ENCODE peak calls at places on chromosome 6, in five cellular contexts. One of them, this sample, is unnamed.

GRCh38 chr6:52328721-52329120 is 33.2 kb upstream of the PAQR8 start:
- DNase-seq in non-pigmented ciliary epithelial cell: no peak
- DNase-seq in Peyer's patch: no peak
- DNase-seq in activated CD4-positive, alpha-beta T cell treated with anti-CD3 and anti-CD28 coated beads, Interleukin-2, amount 50 U/mL, for 1 hour: no peak
- DNase-seq in left ventricle myocardium inferior: no peak
- DNase-seq in this sample: no peak

GRCh38 chr6:154111025-154111424 is 72.0 kb downstream of the OPRM1 start:
- DNase-seq in non-pigmented ciliary epithelial cell: no peak
- DNase-seq in Peyer's patch: no peak
- DNase-seq in activated CD4-positive, alpha-beta T cell treated with anti-CD3 and anti-CD28 coated beads, Interleukin-2, amount 50 U/mL, for 1 hour: no peak
- DNase-seq in left ventricle myocardium inferior: no peak
- DNase-seq in this sample: no peak

GRCh38 chr6:158686791-158687381 is 37.0 kb downstream of the SYTL3 start:
- DNase-seq in non-pigmented ciliary epithelial cell: no peak
- DNase-seq in Peyer's patch: no peak
- DNase-seq in activated CD4-positive, alpha-beta T cell treated with anti-CD3 and anti-CD28 coated beads, Interleukin-2, amount 50 U/mL, for 1 hour: peak
- DNase-seq in left ventricle myocardium inferior: no peak
- DNase-seq in this sample: peak

GRCh38 chr6:1611322-1611571 is 1.5 kb downstream of the FOXC1 start:
- DNase-seq in non-pigmented ciliary epithelial cell: no peak
- DNase-seq in Peyer's patch: no peak
- DNase-seq in activated CD4-positive, alpha-beta T cell treated with anti-CD3 and anti-CD28 coated beads, Interleukin-2, amount 50 U/mL, for 1 hour: no peak
- DNase-seq in left ventricle myocardium inferior: no peak
- DNase-seq in this sample: no peak

GRCh38 chr6:43674921-43675320 is 12.7 kb downstream of the MRPS18A start:
- DNase-seq in non-pigmented ciliary epithelial cell: no peak
- DNase-seq in Peyer's patch: no peak
- DNase-seq in activated CD4-positive, alpha-beta T cell treated with anti-CD3 and anti-CD28 coated beads, Interleukin-2, amount 50 U/mL, for 1 hour: no peak
- DNase-seq in left ventricle myocardium inferior: no peak
- DNase-seq in this sample: no peak

GRCh38 chr6:155014715-155015300 is 19.7 kb downstream of the TIAM2 start:
- DNase-seq in non-pigmented ciliary epithelial cell: peak
- DNase-seq in Peyer's patch: no peak
- DNase-seq in activated CD4-positive, alpha-beta T cell treated with anti-CD3 and anti-CD28 coated beads, Interleukin-2, amount 50 U/mL, for 1 hour: no peak
- DNase-seq in left ventricle myocardium inferior: no peak
- DNase-seq in this sample: no peak

GRCh38 chr6:110999634-111000270 is 17.9 kb downstream of the RPF2 start:
- DNase-seq in non-pigmented ciliary epithelial cell: no peak
- DNase-seq in Peyer's patch: no peak
- DNase-seq in activated CD4-positive, alpha-beta T cell treated with anti-CD3 and anti-CD28 coated beads, Interleukin-2, amount 50 U/mL, for 1 hour: no peak
- DNase-seq in left ventricle myocardium inferior: no peak
- DNase-seq in this sample: peak

GRCh38 chr6:161613711-161614110 is 339.9 kb upstream of the AGPAT4 start:
- DNase-seq in non-pigmented ciliary epithelial cell: no peak
- DNase-seq in Peyer's patch: no peak
- DNase-seq in activated CD4-positive, alpha-beta T cell treated with anti-CD3 and anti-CD28 coated beads, Interleukin-2, amount 50 U/mL, for 1 hour: no peak
- DNase-seq in left ventricle myocardium inferior: no peak
- DNase-seq in this sample: no peak

GRCh38 chr6:105402090-105402980 is 547 bp downstream of the PREP start:
- DNase-seq in non-pigmented ciliary epithelial cell: no peak
- DNase-seq in Peyer's patch: peak
- DNase-seq in activated CD4-positive, alpha-beta T cell treated with anti-CD3 and anti-CD28 coated beads, Interleukin-2, amount 50 U/mL, for 1 hour: peak
- DNase-seq in left ventricle myocardium inferior: no peak
- DNase-seq in this sample: no peak

GRCh38 chr6:169200931-169201514 is 52.6 kb downstream of the THBS2 start:
- DNase-seq in non-pigmented ciliary epithelial cell: no peak
- DNase-seq in Peyer's patch: no peak
- DNase-seq in activated CD4-positive, alpha-beta T cell treated with anti-CD3 and anti-CD28 coated beads, Interleukin-2, amount 50 U/mL, for 1 hour: no peak
- DNase-seq in left ventricle myocardium inferior: no peak
- DNase-seq in this sample: no peak

GRCh38 chr6:3226422-3227362 is 761 bp downstream of the TUBB2B start:
- DNase-seq in non-pigmented ciliary epithelial cell: no peak
- DNase-seq in Peyer's patch: no peak
- DNase-seq in activated CD4-positive, alpha-beta T cell treated with anti-CD3 and anti-CD28 coated beads, Interleukin-2, amount 50 U/mL, for 1 hour: no peak
- DNase-seq in left ventricle myocardium inferior: no peak
- DNase-seq in this sample: no peak